ENCODE peak calls at places on chromosomes 11 and 22, in seven cellular contexts. One of them, this sample, is unnamed.

GRCh38 chr22:46123694-46124382 is 26.5 kb upstream of the PPARA start:
- DNase-seq in gastrocnemius medialis: no peak
- DNase-seq in HFF-Myc: no peak
- DNase-seq in activated B cell treated with CpG ODN at 0.5 μM for 24 hours: no peak
- DNase-seq in HL-60: no peak
- DNase-seq in brain microvascular endothelial cell: no peak
- DNase-seq in GM10248: no peak
- DNase-seq in this sample: no peak

GRCh38 chr11:73753938-73754337 is 6.9 kb downstream of the RAB6A start:
- DNase-seq in gastrocnemius medialis: no peak
- DNase-seq in HFF-Myc: no peak
- DNase-seq in activated B cell treated with CpG ODN at 0.5 μM for 24 hours: no peak
- DNase-seq in HL-60: no peak
- DNase-seq in brain microvascular endothelial cell: no peak
- DNase-seq in GM10248: no peak
- DNase-seq in this sample: no peak

GRCh38 chr11:12474871-12475270 is 97.5 kb downstream of the PARVA start:
- DNase-seq in gastrocnemius medialis: no peak
- DNase-seq in HFF-Myc: no peak
- DNase-seq in activated B cell treated with CpG ODN at 0.5 μM for 24 hours: no peak
- DNase-seq in HL-60: no peak
- DNase-seq in brain microvascular endothelial cell: no peak
- DNase-seq in GM10248: no peak
- DNase-seq in this sample: no peak

GRCh38 chr22:46830001-46830715 is 67.7 kb downstream of the TBC1D22A start:
- DNase-seq in gastrocnemius medialis: no peak
- DNase-seq in HFF-Myc: no peak
- DNase-seq in activated B cell treated with CpG ODN at 0.5 μM for 24 hours: no peak
- DNase-seq in HL-60: no peak
- DNase-seq in brain microvascular endothelial cell: peak
- DNase-seq in GM10248: no peak
- DNase-seq in this sample: no peak

GRCh38 chr11:86431258-86431657 is 56.6 kb downstream of the CCDC81 start:
- DNase-seq in gastrocnemius medialis: no peak
- DNase-seq in HFF-Myc: no peak
- DNase-seq in activated B cell treated with CpG ODN at 0.5 μM for 24 hours: no peak
- DNase-seq in HL-60: no peak
- DNase-seq in brain microvascular endothelial cell: no peak
- DNase-seq in GM10248: no peak
- DNase-seq in this sample: no peak

GRCh38 chr11:107563702-107564101 is 1.8 kb downstream of the ALKBH8 start:
- DNase-seq in gastrocnemius medialis: peak
- DNase-seq in HFF-Myc: peak
- DNase-seq in activated B cell treated with CpG ODN at 0.5 μM for 24 hours: no peak
- DNase-seq in HL-60: peak
- DNase-seq in brain microvascular endothelial cell: peak
- DNase-seq in GM10248: peak
- DNase-seq in this sample: peak

GRCh38 chr11:1140642-1141490 is 16.9 kb upstream of the MUC5AC start:
- DNase-seq in gastrocnemius medialis: no peak
- DNase-seq in HFF-Myc: no peak
- DNase-seq in activated B cell treated with CpG ODN at 0.5 μM for 24 hours: peak
- DNase-seq in HL-60: no peak
- DNase-seq in brain microvascular endothelial cell: no peak
- DNase-seq in GM10248: no peak
- DNase-seq in this sample: peak

GRCh38 chr11:131365601-131366000 is 4.8 kb upstream of the NTM start:
- DNase-seq in gastrocnemius medialis: no peak
- DNase-seq in HFF-Myc: no peak
- DNase-seq in activated B cell treated with CpG ODN at 0.5 μM for 24 hours: no peak
- DNase-seq in HL-60: no peak
- DNase-seq in brain microvascular endothelial cell: no peak
- DNase-seq in GM10248: no peak
- DNase-seq in this sample: no peak

GRCh38 chr11:96893988-96894387 is 504.2 kb downstream of the JRKL start:
- DNase-seq in gastrocnemius medialis: no peak
- DNase-seq in HFF-Myc: no peak
- DNase-seq in activated B cell treated with CpG ODN at 0.5 μM for 24 hours: no peak
- DNase-seq in HL-60: no peak
- DNase-seq in brain microvascular endothelial cell: no peak
- DNase-seq in GM10248: no peak
- DNase-seq in this sample: no peak

GRCh38 chr22:44037519-44038370 is 13.6 kb downstream of the PARVB start:
- DNase-seq in gastrocnemius medialis: peak
- DNase-seq in HFF-Myc: peak
- DNase-seq in activated B cell treated with CpG ODN at 0.5 μM for 24 hours: no peak
- DNase-seq in HL-60: no peak
- DNase-seq in brain microvascular endothelial cell: peak
- DNase-seq in GM10248: no peak
- DNase-seq in this sample: no peak

GRCh38 chr11:111571829-111572501 is 30.3 kb upstream of the SIK2 start:
- DNase-seq in gastrocnemius medialis: no peak
- DNase-seq in HFF-Myc: no peak
- DNase-seq in activated B cell treated with CpG ODN at 0.5 μM for 24 hours: no peak
- DNase-seq in HL-60: no peak
- DNase-seq in brain microvascular endothelial cell: peak
- DNase-seq in GM10248: no peak
- DNase-seq in this sample: no peak

GRCh38 chr11:88103337-88104206 is 71.7 kb downstream of the RAB38 start:
- DNase-seq in gastrocnemius medialis: no peak
- DNase-seq in HFF-Myc: peak
- DNase-seq in activated B cell treated with CpG ODN at 0.5 μM for 24 hours: no peak
- DNase-seq in HL-60: peak
- DNase-seq in brain microvascular endothelial cell: peak
- DNase-seq in GM10248: peak
- DNase-seq in this sample: peak

GRCh38 chr11:58905141-58905715 is 34.1 kb upstream of the GLYATL1 start:
- DNase-seq in gastrocnemius medialis: no peak
- DNase-seq in HFF-Myc: no peak
- DNase-seq in activated B cell treated with CpG ODN at 0.5 μM for 24 hours: no peak
- DNase-seq in HL-60: no peak
- DNase-seq in brain microvascular endothelial cell: peak
- DNase-seq in GM10248: no peak
- DNase-seq in this sample: peak

GRCh38 chr11:118170892-118171273 is 5.6 kb downstream of the SCN2B start:
- DNase-seq in gastrocnemius medialis: no peak
- DNase-seq in HFF-Myc: no peak
- DNase-seq in activated B cell treated with CpG ODN at 0.5 μM for 24 hours: no peak
- DNase-seq in HL-60: no peak
- DNase-seq in brain microvascular endothelial cell: no peak
- DNase-seq in GM10248: no peak
- DNase-seq in this sample: no peak

GRCh38 chr11:91703042-91703441 is 521.6 kb upstream of the FAT3 start:
- DNase-seq in gastrocnemius medialis: no peak
- DNase-seq in HFF-Myc: no peak
- DNase-seq in activated B cell treated with CpG ODN at 0.5 μM for 24 hours: no peak
- DNase-seq in HL-60: no peak
- DNase-seq in brain microvascular endothelial cell: no peak
- DNase-seq in GM10248: no peak
- DNase-seq in this sample: no peak

GRCh38 chr11:118010738-118011461 is 24.7 kb downstream of the IL10RA start:
- DNase-seq in gastrocnemius medialis: peak
- DNase-seq in HFF-Myc: no peak
- DNase-seq in activated B cell treated with CpG ODN at 0.5 μM for 24 hours: peak
- DNase-seq in HL-60: peak
- DNase-seq in brain microvascular endothelial cell: no peak
- DNase-seq in GM10248: peak
- DNase-seq in this sample: no peak

GRCh38 chr11:119671048-119671447 is 58.0 kb downstream of the NECTIN1 start:
- DNase-seq in gastrocnemius medialis: peak
- DNase-seq in HFF-Myc: peak
- DNase-seq in activated B cell treated with CpG ODN at 0.5 μM for 24 hours: no peak
- DNase-seq in HL-60: no peak
- DNase-seq in brain microvascular endothelial cell: peak
- DNase-seq in GM10248: no peak
- DNase-seq in this sample: no peak

GRCh38 chr22:46593211-46593676 is 26.9 kb upstream of the GRAMD4 start:
- DNase-seq in gastrocnemius medialis: no peak
- DNase-seq in HFF-Myc: no peak
- DNase-seq in activated B cell treated with CpG ODN at 0.5 μM for 24 hours: peak
- DNase-seq in HL-60: peak
- DNase-seq in brain microvascular endothelial cell: no peak
- DNase-seq in GM10248: peak
- DNase-seq in this sample: no peak

GRCh38 chr22:26709617-26710390 is 52.4 kb downstream of the MIAT start:
- DNase-seq in gastrocnemius medialis: no peak
- DNase-seq in HFF-Myc: peak
- DNase-seq in activated B cell treated with CpG ODN at 0.5 μM for 24 hours: no peak
- DNase-seq in HL-60: no peak
- DNase-seq in brain microvascular endothelial cell: peak
- DNase-seq in GM10248: no peak
- DNase-seq in this sample: no peak

GRCh38 chr22:49586873-49587272 is 240.8 kb downstream of the BRD1 start:
- DNase-seq in gastrocnemius medialis: no peak
- DNase-seq in HFF-Myc: no peak
- DNase-seq in activated B cell treated with CpG ODN at 0.5 μM for 24 hours: no peak
- DNase-seq in HL-60: no peak
- DNase-seq in brain microvascular endothelial cell: no peak
- DNase-seq in GM10248: no peak
- DNase-seq in this sample: no peak

GRCh38 chr11:95503047-95503446 is 272.0 kb upstream of the SESN3 start:
- DNase-seq in gastrocnemius medialis: no peak
- DNase-seq in HFF-Myc: no peak
- DNase-seq in activated B cell treated with CpG ODN at 0.5 μM for 24 hours: no peak
- DNase-seq in HL-60: no peak
- DNase-seq in brain microvascular endothelial cell: no peak
- DNase-seq in GM10248: no peak
- DNase-seq in this sample: no peak

GRCh38 chr22:28989035-28989464 is 72.6 kb downstream of the C22orf31 start:
- DNase-seq in gastrocnemius medialis: no peak
- DNase-seq in HFF-Myc: no peak
- DNase-seq in activated B cell treated with CpG ODN at 0.5 μM for 24 hours: no peak
- DNase-seq in HL-60: no peak
- DNase-seq in brain microvascular endothelial cell: no peak
- DNase-seq in GM10248: peak
- DNase-seq in this sample: no peak

GRCh38 chr11:90171359-90171758 is 36.9 kb downstream of the NAALAD2 start:
- DNase-seq in gastrocnemius medialis: no peak
- DNase-seq in HFF-Myc: no peak
- DNase-seq in activated B cell treated with CpG ODN at 0.5 μM for 24 hours: no peak
- DNase-seq in HL-60: no peak
- DNase-seq in brain microvascular endothelial cell: no peak
- DNase-seq in GM10248: no peak
- DNase-seq in this sample: no peak
- TF ChIP-seq CTCF in gastrocnemius medialis: no peak
- TF ChIP-seq CTCF in HFF-Myc: no peak
- TF ChIP-seq CTCF in activated B cell treated with CpG ODN at 0.5 μM for 24 hours: no peak
- TF ChIP-seq CTCF in HL-60: no peak
- TF ChIP-seq CTCF in brain microvascular endothelial cell: no peak
- TF ChIP-seq CTCF in GM10248: no peak
- TF ChIP-seq CTCF in this sample: no peak

GRCh38 chr11:43774786-43775185 is 94.2 kb downstream of the HSD17B12 start:
- DNase-seq in gastrocnemius medialis: no peak
- DNase-seq in HFF-Myc: no peak
- DNase-seq in activated B cell treated with CpG ODN at 0.5 μM for 24 hours: no peak
- DNase-seq in HL-60: no peak
- DNase-seq in brain microvascular endothelial cell: no peak
- DNase-seq in GM10248: no peak
- DNase-seq in this sample: no peak

GRCh38 chr11:43772733-43773132 is 92.2 kb downstream of the HSD17B12 start:
- DNase-seq in gastrocnemius medialis: no peak
- DNase-seq in HFF-Myc: no peak
- DNase-seq in activated B cell treated with CpG ODN at 0.5 μM for 24 hours: no peak
- DNase-seq in HL-60: no peak
- DNase-seq in brain microvascular endothelial cell: no peak
- DNase-seq in GM10248: no peak
- DNase-seq in this sample: no peak

GRCh38 chr11:43765194-43765593 is 84.7 kb downstream of the HSD17B12 start:
- DNase-seq in gastrocnemius medialis: no peak
- DNase-seq in HFF-Myc: no peak
- DNase-seq in activated B cell treated with CpG ODN at 0.5 μM for 24 hours: no peak
- DNase-seq in HL-60: no peak
- DNase-seq in brain microvascular endothelial cell: no peak
- DNase-seq in GM10248: no peak
- DNase-seq in this sample: no peak

DNA sequence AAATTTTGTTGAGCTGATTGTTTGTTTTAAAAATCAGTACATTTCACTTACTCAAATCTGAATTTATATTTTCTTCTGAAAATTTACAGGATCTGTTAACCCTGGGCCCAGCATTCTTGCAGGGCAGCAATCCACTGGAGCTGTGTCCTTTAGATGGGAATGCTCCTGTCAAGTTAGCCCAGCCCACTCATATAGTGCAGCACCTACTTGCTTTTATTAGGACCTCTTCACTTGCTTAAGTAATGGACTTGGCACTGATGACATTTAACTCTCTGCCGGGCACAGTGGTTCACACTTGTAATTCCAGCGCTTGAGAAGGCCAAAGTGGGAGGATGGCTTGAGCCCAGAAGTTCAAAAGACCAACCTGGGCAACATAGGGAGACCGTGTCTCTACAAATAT is 89.6 kb downstream of the HSD17B12 start:
- DNase-seq in gastrocnemius medialis: no peak
- DNase-seq in HFF-Myc: no peak
- DNase-seq in activated B cell treated with CpG ODN at 0.5 μM for 24 hours: no peak
- DNase-seq in HL-60: no peak
- DNase-seq in brain microvascular endothelial cell: no peak
- DNase-seq in GM10248: no peak
- DNase-seq in this sample: no peak
- TF ChIP-seq CTCF in gastrocnemius medialis: no peak
- TF ChIP-seq CTCF in HFF-Myc: no peak
- TF ChIP-seq CTCF in activated B cell treated with CpG ODN at 0.5 μM for 24 hours: no peak
- TF ChIP-seq CTCF in HL-60: no peak
- TF ChIP-seq CTCF in brain microvascular endothelial cell: no peak
- TF ChIP-seq CTCF in GM10248: no peak
- TF ChIP-seq CTCF in this sample: no peak

GRCh38 chr22:30635273-30636225 is at the start of gene SLC35E4:
- DNase-seq in gastrocnemius medialis: peak
- DNase-seq in HFF-Myc: peak
- DNase-seq in activated B cell treated with CpG ODN at 0.5 μM for 24 hours: peak
- DNase-seq in HL-60: peak
- DNase-seq in brain microvascular endothelial cell: peak
- DNase-seq in GM10248: peak
- DNase-seq in this sample: peak
- TF ChIP-seq CTCF in gastrocnemius medialis: peak
- TF ChIP-seq CTCF in HFF-Myc: peak
- TF ChIP-seq CTCF in activated B cell treated with CpG ODN at 0.5 μM for 24 hours: no peak
- TF ChIP-seq CTCF in HL-60: no peak
- TF ChIP-seq CTCF in brain microvascular endothelial cell: peak
- TF ChIP-seq CTCF in GM10248: no peak
- TF ChIP-seq CTCF in this sample: no peak

GRCh38 chr22:36067237-36067558 is 38.6 kb upstream of the RBFOX2 start:
- DNase-seq in gastrocnemius medialis: no peak
- DNase-seq in HFF-Myc: no peak
- DNase-seq in activated B cell treated with CpG ODN at 0.5 μM for 24 hours: no peak
- DNase-seq in HL-60: no peak
- DNase-seq in brain microvascular endothelial cell: no peak
- DNase-seq in GM10248: no peak
- DNase-seq in this sample: no peak

GRCh38 chr22:36065462-36065774 is 36.8 kb upstream of the RBFOX2 start:
- DNase-seq in gastrocnemius medialis: no peak
- DNase-seq in HFF-Myc: no peak
- DNase-seq in activated B cell treated with CpG ODN at 0.5 μM for 24 hours: no peak
- DNase-seq in HL-60: no peak
- DNase-seq in brain microvascular endothelial cell: no peak
- DNase-seq in GM10248: no peak
- DNase-seq in this sample: no peak

GRCh38 chr22:36065775-36066544 is 37.3 kb upstream of the RBFOX2 start:
- DNase-seq in gastrocnemius medialis: peak
- DNase-seq in HFF-Myc: peak
- DNase-seq in activated B cell treated with CpG ODN at 0.5 μM for 24 hours: peak
- DNase-seq in HL-60: peak
- DNase-seq in brain microvascular endothelial cell: peak
- DNase-seq in GM10248: peak
- DNase-seq in this sample: peak

GRCh38 chr22:36068776-36069344 is 40.2 kb upstream of the RBFOX2 start:
- DNase-seq in gastrocnemius medialis: no peak
- DNase-seq in HFF-Myc: no peak
- DNase-seq in activated B cell treated with CpG ODN at 0.5 μM for 24 hours: no peak
- DNase-seq in HL-60: no peak
- DNase-seq in brain microvascular endothelial cell: no peak
- DNase-seq in GM10248: no peak
- DNase-seq in this sample: no peak

GRCh38 chr22:36069368-36069767 is 40.7 kb upstream of the RBFOX2 start:
- DNase-seq in gastrocnemius medialis: no peak
- DNase-seq in HFF-Myc: no peak
- DNase-seq in activated B cell treated with CpG ODN at 0.5 μM for 24 hours: no peak
- DNase-seq in HL-60: no peak
- DNase-seq in brain microvascular endothelial cell: no peak
- DNase-seq in GM10248: no peak
- DNase-seq in this sample: no peak
- TF ChIP-seq CTCF in gastrocnemius medialis: no peak
- TF ChIP-seq CTCF in HFF-Myc: no peak
- TF ChIP-seq CTCF in activated B cell treated with CpG ODN at 0.5 μM for 24 hours: no peak
- TF ChIP-seq CTCF in HL-60: no peak
- TF ChIP-seq CTCF in brain microvascular endothelial cell: no peak
- TF ChIP-seq CTCF in GM10248: no peak
- TF ChIP-seq CTCF in this sample: no peak

This sample was measured in nephron progenitor cell.